ENCODE peak calls at places on chromosomes 16 and 17, in eight cellular contexts. K is HepG2, C is left lung, T is body of pancreas, Q is astrocyte, X is fibroblast of lung, N is H1, R is HCT116. Y is an unnamed sample. For H3K9me3, the result is how much of the 10 kb centered on the place peaks cover.

GRCh38 chr16:83994703-83995102 is 26.7 kb downstream of the NECAB2 start:
- DNase-seq in X (peak), R (no peak), C (no peak), K (no peak), Q (no peak), T (no peak), N (no peak), Y (no peak)

GRCh38 chr16:84786605-84787302 is 33.0 kb upstream of the CRISPLD2 start:
- DNase-seq in N (no peak), K (no peak), C (peak), Q (no peak), R (no peak), T (peak), X (no peak), Y (no peak)

GRCh38 chr17:35735036-35735805 is 3.8 kb downstream of the RASL10B start:
- DNase-seq in R (no peak), Q (no peak), K (no peak), X (no peak), N (no peak), T (no peak), C (no peak), Y (no peak)

GRCh38 chr17:21510686-21511367 is 134.7 kb downstream of the KCNJ12 start:
- DNase-seq in K (no peak), R (no peak), N (no peak), Q (no peak), C (no peak), T (no peak), X (peak), Y (no peak)

GRCh38 chr16:80113876-80114574 is 426.8 kb upstream of the DYNLRB2 start:
- DNase-seq in N (no peak), Q (no peak), T (no peak), R (no peak), K (no peak), X (no peak), C (no peak), Y (no peak)

GRCh38 chr16:75482434-75483205 is 12.6 kb downstream of the CHST6 start:
- DNase-seq in X (no peak), Q (no peak), C (peak), K (no peak), N (no peak), T (no peak), R (no peak), Y (no peak)

GRCh38 chr16:66521951-66522771 is 27.8 kb downstream of the TK2 start:
- DNase-seq in C (peak), T (no peak), R (peak), K (no peak), Q (peak), N (no peak), X (peak), Y (no peak)

GRCh38 chr17:41520821-41521521 is 2.3 kb upstream of the KRT15 start:
- DNase-seq in K (no peak), R (no peak), T (no peak), N (no peak), Q (no peak), C (no peak), X (no peak), Y (no peak)

GRCh38 chr16:77657016-77657415 is 65.3 kb upstream of the NUDT7 start:
- DNase-seq in N (peak), R (peak), K (peak), Q (peak), X (peak), C (no peak), T (no peak), Y (no peak)

GRCh38 chr17:7851438-7852261 is 3.2 kb upstream of the TMEM88 start:
- DNase-seq in C (peak), T (peak), Q (peak), N (peak), R (no peak), X (peak), K (peak), Y (no peak)

GRCh38 chr16:48561960-48562393 is 48.0 kb downstream of the N4BP1 start:
- DNase-seq in X (peak), Q (peak), R (no peak), K (peak), C (no peak), T (no peak), N (no peak), Y (no peak)

GRCh38 chr16:2079311-2079800 is 31.6 kb downstream of the TSC2 start:
- DNase-seq in Q (no peak), X (no peak), N (no peak), K (no peak), C (no peak), R (no peak), T (no peak), Y (no peak)

GRCh38 chr17:35616506-35616905 is 29.4 kb downstream of the AP2B1 start:
- DNase-seq in T (no peak), Q (no peak), X (no peak), R (no peak), K (no peak), C (no peak), N (no peak), Y (no peak)

GRCh38 chr17:6100146-6100545 is 30.0 kb downstream of the WSCD1 start:
- DNase-seq in N (no peak), X (no peak), C (no peak), Q (no peak), R (no peak), K (no peak), T (no peak), Y (no peak)

GRCh38 chr17:74861554-74862107 is 1.9 kb upstream of the GRIN2C start:
- DNase-seq in C (peak), X (no peak), R (no peak), K (no peak), Q (no peak), N (peak), T (no peak), Y (no peak)

GRCh38 chr16:19071811-19072777 is 4.7 kb downstream of the COQ7 start:
- DNase-seq in R (peak), N (peak), K (peak), X (peak), Q (peak), T (peak), C (no peak), Y (no peak)

GRCh38 chr16:48153689-48154265 is 2.0 kb downstream of the ABCC12 start:
- DNase-seq in R (no peak), Q (no peak), K (no peak), T (no peak), N (no peak), C (no peak), X (no peak), Y (no peak)

GRCh38 chr17:61701334-61701733 is 110.3 kb upstream of the NACA2 start:
- DNase-seq in C (no peak), X (no peak), N (no peak), T (no peak), R (no peak), K (no peak), Q (no peak), Y (no peak)
- H3K9me3 ChIP-seq in C (under half), X (under half), N (under half), T (under half), R (under half), K (under half), Q (under half), Y (under half)

DNA sequence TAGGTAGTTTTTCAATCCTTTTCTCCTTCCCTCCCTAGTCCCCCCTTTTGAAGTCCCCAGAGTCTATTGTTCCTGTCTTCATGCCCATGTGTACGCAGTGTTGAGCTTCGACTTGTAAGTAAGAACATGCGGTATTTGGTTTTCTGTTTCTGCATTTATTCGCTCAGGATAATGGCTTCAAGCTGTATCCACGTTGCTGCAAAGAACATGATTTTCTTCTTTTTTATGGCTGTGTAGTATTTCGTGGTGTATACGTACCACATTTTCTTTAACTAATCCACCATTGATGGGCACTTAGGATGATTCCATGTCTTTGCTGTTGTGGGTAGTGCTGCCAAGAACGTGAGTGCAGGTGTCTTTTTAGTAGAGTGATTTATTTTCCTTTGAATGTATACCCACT is 651.2 kb downstream of the WWOX start:
- DNase-seq in N (no peak), T (no peak), Q (no peak), K (no peak), C (no peak), R (no peak), X (no peak), Y (no peak)
- H3K27ac ChIP-seq in N (no peak), T (no peak), Q (no peak), K (no peak), C (no peak), R (no peak), X (no peak), Y (no peak)

GRCh38 chr16:67654069-67654911 is 5.8 kb downstream of the ACD start:
- DNase-seq in K (no peak), X (no peak), N (no peak), C (peak), Q (no peak), T (no peak), R (no peak), Y (no peak)

GRCh38 chr16:67653131-67654068 is 6.7 kb downstream of the ACD start:
- DNase-seq in K (no peak), N (no peak), R (no peak), Q (no peak), X (no peak), T (no peak), C (peak), Y (no peak)

GRCh38 chr16:67651039-67651438 is 6.1 kb downstream of the CARMIL2 start:
- DNase-seq in K (no peak), N (no peak), C (peak), X (no peak), R (no peak), T (no peak), Q (no peak), Y (no peak)

GRCh38 chr16:67651847-67652246 is 6.9 kb downstream of the CARMIL2 start:
- DNase-seq in T (no peak), C (peak), K (no peak), R (no peak), X (no peak), N (no peak), Q (no peak), Y (no peak)

GRCh38 chr16:67652578-67653130 is 7.4 kb downstream of the ACD start:
- DNase-seq in R (peak), N (peak), X (no peak), K (no peak), T (peak), Q (no peak), C (peak), Y (no peak)
- H3K4me3 ChIP-seq in R (peak), N (peak), X (no peak), K (peak), T (no peak), Q (peak), C (no peak), Y (peak)

DNA sequence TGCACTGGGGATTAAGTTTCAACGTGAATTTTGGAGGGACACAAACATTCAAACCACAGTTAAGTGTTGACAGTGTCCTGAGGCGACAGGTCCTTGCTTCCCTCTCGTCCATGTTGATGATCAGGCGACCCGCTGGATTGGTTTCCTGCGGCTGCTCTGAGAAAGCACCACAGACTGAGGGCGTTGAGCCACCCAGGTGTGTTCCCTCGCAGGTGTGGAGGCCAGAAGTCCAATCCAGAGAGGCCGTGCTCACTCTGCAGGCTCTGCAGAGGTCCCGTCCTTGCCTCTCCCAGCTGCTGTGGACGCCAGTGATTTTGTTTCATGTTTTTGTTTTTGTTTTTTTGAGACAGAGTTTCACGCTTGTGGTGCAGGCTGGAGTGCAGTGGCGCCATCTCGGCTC is 22.4 kb upstream of the CBX2 start:
- DNase-seq in T (no peak), C (peak), N (no peak), X (no peak), R (no peak), Q (no peak), K (no peak), Y (no peak)
- H3K9me3 ChIP-seq in T (under half), C (under half), N (under half), X (under half), R (under half), Q (under half), K (under half), Y (under half)

GRCh38 chr17:57757735-57758134 is 12.6 kb upstream of the CCDC182 start:
- DNase-seq in Q (no peak), K (no peak), R (no peak), C (no peak), T (no peak), X (no peak), N (no peak), Y (no peak)

GRCh38 chr17:57762375-57762916 is 17.3 kb upstream of the CCDC182 start:
- DNase-seq in T (no peak), C (no peak), R (no peak), X (no peak), K (no peak), Q (no peak), N (no peak), Y (no peak)

GRCh38 chr17:57761887-57762286 is 16.8 kb upstream of the CCDC182 start:
- DNase-seq in X (no peak), Q (no peak), T (no peak), K (peak), R (no peak), N (no peak), C (no peak), Y (no peak)

GRCh38 chr17:57758654-57759053 is 13.6 kb upstream of the CCDC182 start:
- DNase-seq in R (no peak), K (no peak), T (no peak), X (no peak), N (no peak), Q (no peak), C (no peak), Y (no peak)

DNA sequence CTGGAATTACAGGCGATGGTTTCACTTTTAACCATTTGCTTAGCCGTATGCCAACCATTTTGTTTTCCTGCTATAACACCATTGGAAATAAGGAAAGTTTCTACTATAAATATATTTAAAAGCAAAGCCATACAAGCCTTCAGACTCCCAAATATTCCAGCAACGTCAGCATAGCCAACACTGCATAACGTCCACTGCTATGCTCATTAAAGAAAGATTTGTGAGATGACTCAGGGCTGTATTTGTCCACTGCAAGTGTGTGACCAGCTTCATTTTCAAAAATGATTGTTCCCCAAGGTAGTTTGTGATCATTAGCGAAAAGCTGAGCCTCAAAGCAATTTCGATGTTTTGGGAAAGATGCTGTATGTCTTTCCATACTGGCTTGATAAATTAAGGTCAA is 14.9 kb upstream of the CCDC182 start:
- DNase-seq in T (no peak), R (no peak), C (no peak), N (no peak), Q (no peak), K (no peak), X (no peak), Y (no peak)
- H3K27ac ChIP-seq in T (no peak), R (no peak), C (no peak), N (no peak), Q (no peak), K (no peak), X (no peak), Y (no peak)

GRCh38 chr16:89442990-89443726 is 47.2 kb downstream of the ANKRD11 start:
- DNase-seq in N (no peak), X (peak), R (peak), Q (peak), C (no peak), T (peak), K (peak), Y (no peak)
- H3K4me3 ChIP-seq in N (no peak), X (no peak), R (no peak), Q (no peak), C (no peak), T (no peak), K (peak), Y (no peak)

DNA sequence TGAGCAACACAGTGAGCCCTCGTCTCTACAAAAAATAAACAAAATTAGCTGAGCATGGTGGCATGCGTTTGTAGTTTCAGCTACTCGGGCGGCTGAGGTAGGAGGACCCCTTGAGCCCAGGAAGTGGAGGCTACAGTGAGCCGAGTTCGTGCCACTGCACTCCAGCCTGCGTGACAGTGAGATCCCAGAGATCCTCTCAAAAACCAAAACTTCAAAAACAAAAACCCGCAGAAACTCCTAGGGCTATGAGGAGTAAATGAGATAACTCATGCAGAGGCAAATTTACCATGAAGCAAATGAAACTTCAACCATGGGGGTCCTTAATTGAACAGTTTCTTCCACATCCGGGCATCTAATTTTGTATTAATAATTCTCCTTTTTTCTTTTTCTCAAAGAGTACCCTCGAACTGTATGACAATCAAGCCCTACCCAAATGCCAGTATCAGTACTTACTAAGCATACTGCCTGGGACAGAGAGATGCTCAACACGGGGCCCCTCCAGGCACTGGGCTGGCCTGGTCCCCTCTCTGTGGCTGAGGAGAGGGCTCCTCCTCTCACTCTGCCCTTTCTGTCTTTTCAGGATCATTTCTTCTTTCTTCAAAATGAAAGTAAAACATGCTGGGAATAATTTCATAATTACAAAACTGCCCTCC is 789 bp upstream of the PIPOX start:
- DNase-seq in Q (no peak), N (no peak), C (no peak), T (no peak), K (no peak), X (no peak), R (no peak), Y (peak)
- H3K9me3 ChIP-seq in Q (under half), N (under half), C (under half), T (under half), K (under half), X (under half), R (under half), Y (under half)

Y was measured in SK-N-MC.